ENCODE peak calls at places on chromosomes 6 and 20, in ten cellular contexts. V, Y, L, E, D, C, Q, J, R and U are unnamed samples.

GRCh38 chr6:658244-658643 is 1.3 kb upstream of the HUS1B start:
- DNase-seq in V (no peak), Y (no peak), L (no peak), E (peak), D (no peak), C (no peak), Q (no peak), J (peak), R (no peak), U (no peak)

GRCh38 chr20:61437280-61438206 is 185.5 kb downstream of the CDH4 start:
- DNase-seq in V (no peak), Y (no peak), L (no peak), E (peak), D (no peak), C (no peak), Q (no peak), J (peak), R (peak), U (no peak)

GRCh38 chr6:13295576-13295975 is 32.8 kb downstream of the TBC1D7 start:
- DNase-seq in V (no peak), Y (no peak), L (no peak), E (no peak), D (no peak), C (no peak), Q (no peak), J (no peak), R (no peak), U (peak)

GRCh38 chr6:167676000-167676665 is 150.6 kb upstream of the AFDN start:
- DNase-seq in V (no peak), Y (no peak), L (no peak), E (no peak), D (peak), C (no peak), Q (peak), J (peak), R (no peak), U (peak)

GRCh38 chr6:151131346-151131745 is 108.4 kb upstream of the AKAP12 start:
- DNase-seq in V (no peak), Y (no peak), L (no peak), E (peak), D (no peak), C (no peak), Q (no peak), J (no peak), R (no peak), U (no peak)

GRCh38 chr20:58986968-58987517 is 6.0 kb downstream of the NELFCD start:
- DNase-seq in V (no peak), Y (no peak), L (no peak), E (no peak), D (peak), C (no peak), Q (no peak), J (no peak), R (no peak), U (no peak)

GRCh38 chr20:48820649-48820973 is 7.2 kb downstream of the PREX1 start:
- DNase-seq in V (no peak), Y (no peak), L (no peak), E (no peak), D (no peak), C (no peak), Q (no peak), J (no peak), R (no peak), U (no peak)

GRCh38 chr6:32126880-32127279 is 1.2 kb downstream of the ATF6B start:
- DNase-seq in V (no peak), Y (no peak), L (no peak), E (no peak), D (no peak), C (no peak), Q (no peak), J (no peak), R (no peak), U (no peak)

GRCh38 chr6:83215131-83216047 is 22.2 kb downstream of the RWDD2A start:
- DNase-seq in V (peak), Y (peak), L (peak), E (peak), D (peak), C (no peak), Q (peak), J (peak), R (peak), U (peak)

GRCh38 chr6:79666633-79667032 is 35.5 kb downstream of the SH3BGRL2 start:
- DNase-seq in V (no peak), Y (no peak), L (no peak), E (no peak), D (no peak), C (no peak), Q (no peak), J (no peak), R (no peak), U (no peak)

GRCh38 chr20:13105864-13106457 is 97.2 kb downstream of the SPTLC3 start:
- DNase-seq in V (peak), Y (peak), L (peak), E (peak), D (no peak), C (no peak), Q (no peak), J (peak), R (no peak), U (no peak)

DNA sequence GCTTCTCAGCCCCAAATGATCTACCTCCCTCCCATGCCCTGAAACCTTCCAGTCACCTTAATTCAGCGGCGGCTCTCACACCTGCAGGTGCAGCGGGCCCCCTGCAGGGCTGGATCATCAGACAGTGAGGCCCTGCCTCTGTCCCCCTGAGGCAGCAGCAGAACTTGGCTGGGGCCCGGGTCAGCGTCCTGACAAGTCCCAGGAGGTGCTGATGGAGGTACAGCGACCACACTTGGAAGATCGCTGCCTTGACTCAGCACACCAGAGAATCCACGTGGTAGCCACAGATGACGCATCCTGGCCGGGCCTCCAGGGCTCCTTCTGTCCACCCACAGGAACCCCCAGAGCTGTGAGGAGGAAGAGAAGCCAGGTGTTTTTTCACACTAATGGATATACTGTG is 116.4 kb upstream of the THBS2 start:
- DNase-seq in V (no peak), Y (no peak), L (no peak), E (peak), D (no peak), C (peak), Q (no peak), J (no peak), R (no peak), U (no peak)
- TF ChIP-seq CTCF in V (no peak), Y (no peak), L (no peak), E (no peak), D (no peak), C (no peak), Q (no peak), J (no peak), R (no peak), U (no peak)

GRCh38 chr6:43579171-43579570 is 3.2 kb downstream of the POLH start:
- DNase-seq in V (no peak), Y (no peak), L (no peak), E (peak), D (no peak), C (no peak), Q (no peak), J (no peak), R (no peak), U (no peak)

GRCh38 chr6:43572015-43572414 is 3.8 kb downstream of the XPO5 start:
- DNase-seq in V (no peak), Y (no peak), L (no peak), E (no peak), D (no peak), C (no peak), Q (no peak), J (no peak), R (no peak), U (no peak)

GRCh38 chr6:43575105-43575771 is 600 bp downstream of the XPO5 start:
- DNase-seq in V (peak), Y (no peak), L (no peak), E (peak), D (peak), C (peak), Q (peak), J (peak), R (peak), U (peak)

GRCh38 chr6:43578748-43579147 is 2.8 kb downstream of the POLH start:
- DNase-seq in V (no peak), Y (no peak), L (no peak), E (peak), D (no peak), C (no peak), Q (no peak), J (no peak), R (no peak), U (no peak)

DNA sequence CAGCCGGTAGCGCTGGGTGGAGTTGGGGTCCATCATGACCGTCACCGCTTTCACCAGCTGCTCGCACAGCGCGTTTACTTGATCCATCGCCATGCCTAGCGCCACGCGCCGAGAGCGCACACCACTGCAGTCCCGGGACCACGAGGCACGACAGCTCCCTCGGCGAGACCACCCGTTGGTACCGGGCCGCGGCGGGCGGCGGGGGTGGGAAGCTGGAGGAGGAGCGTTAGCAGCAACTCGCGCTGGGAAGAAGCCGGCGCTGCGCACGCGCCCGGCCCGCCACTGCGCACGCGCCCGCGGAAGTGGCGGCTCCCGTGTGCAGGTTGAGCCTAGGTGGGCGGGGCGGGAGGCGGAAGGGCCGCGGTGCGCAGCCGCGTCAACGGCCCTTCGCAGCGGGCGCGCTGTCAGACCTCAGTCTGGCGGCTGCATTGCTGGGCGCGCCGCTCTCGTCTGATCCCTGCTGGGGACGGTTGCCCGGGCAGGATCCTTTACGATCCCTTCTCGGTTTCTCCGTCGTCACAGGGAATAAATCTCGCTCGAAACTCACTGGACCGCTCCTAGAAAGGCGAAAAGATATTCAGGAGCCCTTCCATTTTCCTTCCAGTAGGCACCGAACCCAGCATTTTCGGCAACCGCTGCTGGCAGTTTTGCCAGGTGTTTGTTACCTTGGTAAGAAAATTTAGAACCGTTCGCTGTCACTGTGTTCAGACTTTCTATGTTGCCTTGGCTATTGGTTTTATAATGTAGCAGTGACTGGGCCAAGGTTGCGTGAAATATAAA is at the start of the genes POLH and XPO5:
- DNase-seq in V (peak), Y (peak), L (peak), E (peak), D (peak), C (peak), Q (peak), J (peak), R (peak), U (peak)
- TF ChIP-seq CTCF in V (no peak), Y (no peak), L (no peak), E (peak), D (no peak), C (no peak), Q (no peak), J (peak), R (no peak), U (no peak)

GRCh38 chr20:18712877-18713276 is 100.7 kb upstream of the SCP2D1 start:
- DNase-seq in V (peak), Y (no peak), L (no peak), E (no peak), D (no peak), C (no peak), Q (no peak), J (no peak), R (no peak), U (no peak)
- TF ChIP-seq CTCF in V (no peak), Y (no peak), L (no peak), E (no peak), D (no peak), C (no peak), Q (no peak), J (no peak), R (no peak), U (no peak)

DNA sequence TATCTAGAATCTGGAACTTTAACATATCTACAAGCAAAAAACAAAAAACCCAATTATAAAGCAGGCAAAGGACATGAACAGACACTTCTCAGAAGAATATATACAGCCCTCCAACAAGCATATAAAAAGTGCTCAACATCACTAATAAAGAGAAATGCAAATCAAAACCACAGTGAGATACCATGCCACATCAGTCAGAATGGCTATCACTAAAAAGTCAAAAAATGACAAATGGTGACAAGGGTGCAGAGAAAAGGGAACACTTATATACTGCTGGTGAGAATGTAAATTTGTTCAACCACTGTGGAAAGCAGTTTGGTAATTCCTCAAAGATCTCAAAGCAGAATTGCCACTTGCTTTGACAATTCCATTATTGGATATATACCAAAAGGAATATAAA is 215.0 kb upstream of the EYS start:
- DNase-seq in V (no peak), Y (no peak), L (peak), E (no peak), D (no peak), C (no peak), Q (no peak), J (no peak), R (no peak), U (no peak)
- TF ChIP-seq CTCF in V (no peak), Y (no peak), L (no peak), E (no peak), D (no peak), C (no peak), Q (no peak), J (no peak), R (no peak), U (no peak)

GRCh38 chr20:20435453-20435852 is 67.5 kb downstream of the INSM1 start:
- DNase-seq in V (no peak), Y (no peak), L (no peak), E (no peak), D (no peak), C (no peak), Q (no peak), J (no peak), R (no peak), U (no peak)
- TF ChIP-seq CTCF in V (no peak), Y (no peak), L (no peak), E (no peak), D (no peak), C (no peak), Q (no peak), J (no peak), R (no peak), U (no peak)

GRCh38 chr6:3372184-3372846 is 84.5 kb downstream of the SLC22A23 start:
- DNase-seq in V (no peak), Y (no peak), L (no peak), E (no peak), D (no peak), C (no peak), Q (no peak), J (no peak), R (no peak), U (no peak)
- TF ChIP-seq CTCF in V (no peak), Y (no peak), L (no peak), E (peak), D (no peak), C (no peak), Q (no peak), J (peak), R (peak), U (no peak)

GRCh38 chr20:46587986-46588385 is 37.5 kb upstream of the OCSTAMP start:
- DNase-seq in V (no peak), Y (no peak), L (no peak), E (no peak), D (no peak), C (no peak), Q (no peak), J (no peak), R (no peak), U (no peak)

GRCh38 chr20:46594725-46595124 is 44.3 kb upstream of the OCSTAMP start:
- DNase-seq in V (no peak), Y (no peak), L (no peak), E (no peak), D (no peak), C (no peak), Q (no peak), J (no peak), R (no peak), U (no peak)

GRCh38 chr20:46588532-46589509 is 38.4 kb upstream of the OCSTAMP start:
- DNase-seq in V (no peak), Y (peak), L (peak), E (no peak), D (no peak), C (no peak), Q (no peak), J (no peak), R (no peak), U (no peak)

GRCh38 chr20:46590453-46590852 is 40.0 kb upstream of the OCSTAMP start:
- DNase-seq in V (no peak), Y (no peak), L (no peak), E (no peak), D (no peak), C (no peak), Q (no peak), J (no peak), R (no peak), U (no peak)

GRCh38 chr20:46592580-46593362 is 42.3 kb upstream of the OCSTAMP start:
- DNase-seq in V (no peak), Y (no peak), L (peak), E (no peak), D (no peak), C (no peak), Q (no peak), J (no peak), R (no peak), U (no peak)
- TF ChIP-seq CTCF in V (no peak), Y (peak), L (peak), E (no peak), D (no peak), C (no peak), Q (no peak), J (peak), R (no peak), U (no peak)

GRCh38 chr20:25083773-25084615 is 2.1 kb upstream of the VSX1 start:
- DNase-seq in V (peak), Y (peak), L (no peak), E (no peak), D (peak), C (peak), Q (no peak), J (no peak), R (peak), U (no peak)
- TF ChIP-seq CTCF in V (peak), Y (no peak), L (peak), E (peak), D (no peak), C (peak), Q (no peak), J (no peak), R (peak), U (no peak)